ENCODE peak calls at places on chromosomes 7 and 10, in seven cellular contexts. T is smooth muscle cell of the brain vasculature; R is CD4-positive, alpha-beta memory T cell; X is NCI-H1092 treated with DMSO at 0.1 percent for 48 hours; J is upper lobe of right lung; C is T-helper 9 cell; S is fibroblast of lung. H is an unnamed sample.

GRCh38 chr7:85286449-85286848 is 99.6 kb upstream of the SEMA3D start:
- DNase-seq in X (no peak), J (no peak), S (no peak), C (no peak), R (no peak), T (no peak), H (no peak)

GRCh38 chr10:132650611-132651250 is 113.1 kb downstream of the INPP5A start:
- DNase-seq in T (no peak), J (no peak), X (no peak), S (no peak), C (no peak), R (no peak), H (no peak)

GRCh38 chr7:12222889-12223579 is 11.9 kb downstream of the TMEM106B start:
- DNase-seq in J (no peak), X (no peak), S (no peak), R (no peak), T (no peak), C (no peak), H (no peak)

GRCh38 chr10:78954701-78955100 is 114.1 kb upstream of the ZMIZ1 start:
- DNase-seq in R (no peak), C (no peak), T (no peak), S (peak), X (no peak), J (no peak), H (no peak)

GRCh38 chr7:129150199-129150996 is 5.9 kb downstream of the TSPAN33 start:
- DNase-seq in T (no peak), R (no peak), J (peak), C (no peak), X (no peak), S (no peak), H (no peak)

GRCh38 chr7:40019558-40019957 is 69.5 kb downstream of the CDK13 start:
- DNase-seq in S (no peak), J (no peak), C (no peak), X (no peak), T (no peak), R (no peak), H (no peak)

GRCh38 chr10:24009115-24009514 is 199.8 kb upstream of the KIAA1217 start:
- DNase-seq in T (no peak), S (no peak), J (no peak), R (no peak), C (no peak), X (no peak), H (no peak)

GRCh38 chr7:83306487-83306886 is 143.8 kb upstream of the PCLO start:
- DNase-seq in S (no peak), X (no peak), C (no peak), J (no peak), R (no peak), T (no peak), H (no peak)

GRCh38 chr7:30928254-30928872 is 16.7 kb downstream of the AQP1 start:
- DNase-seq in S (no peak), R (no peak), J (peak), T (no peak), X (no peak), C (no peak), H (peak)

GRCh38 chr10:3031490-3031889 is 35.9 kb upstream of the PFKP start:
- DNase-seq in S (no peak), R (no peak), C (no peak), T (no peak), X (no peak), J (no peak), H (no peak)

GRCh38 chr7:71633571-71634008 is 501.6 kb downstream of the GALNT17 start:
- DNase-seq in J (no peak), S (peak), R (no peak), X (no peak), C (no peak), T (peak), H (no peak)

H was measured in activated T-helper 2 cell treated with anti-CD3 and anti-CD28 coated beads, Interferon-gamma antibody, Interleukin-2, Interleukin-4, amounts not matched to agents 10 μg/mL and 5 μg/mL and 100 μg/mL, durations not matched to agents 14 hours and 24 hours and 36 hours.